ENCODE peak calls at places on chromosome 21, in four cellular contexts. O, M, S and X are unnamed samples.

GRCh38 chr21:27423906-27424595 is 457.2 kb upstream of the ADAMTS5 start:
- DNase-seq in O (no peak), M (peak; percentile 39), S (peak; percentile 47), X (no peak)

GRCh38 chr21:33650929-33651505 is 8.7 kb downstream of the ITSN1 start:
- DNase-seq in S (no peak), O (no peak), M (no peak), X (no peak)

GRCh38 chr21:31203371-31204054 is 140.5 kb downstream of the TIAM1 start:
- DNase-seq in S (peak; percentile 70), O (no peak), M (peak; percentile 58), X (no peak)

GRCh38 chr21:34509151-34509550 is 2.9 kb downstream of the KCNE1 start:
- DNase-seq in O (no peak), S (no peak), M (no peak), X (no peak)

GRCh38 chr21:28827422-28827821 is 165.3 kb downstream of the LTN1 start:
- DNase-seq in O (no peak), M (peak; percentile 47), S (peak; percentile 39), X (no peak)

GRCh38 chr21:40153351-40153750 is 286.1 kb downstream of the PCP4 start:
- DNase-seq in S (no peak), M (no peak), O (no peak), X (no peak)

GRCh38 chr21:37868446-37868845 is 47.8 kb downstream of the KCNJ6 start:
- DNase-seq in M (no peak), O (no peak), S (no peak), X (no peak)

GRCh38 chr21:14850394-14850793 is 214.4 kb downstream of the NRIP1 start:
- DNase-seq in S (peak; percentile 23), M (no peak), O (no peak), X (no peak)

GRCh38 chr21:37554661-37555379 is 188.2 kb downstream of the DYRK1A start:
- DNase-seq in M (no peak), S (no peak), O (no peak), X (no peak)

GRCh38 chr21:17388226-17388625 is 124.6 kb upstream of the CXADR start:
- DNase-seq in S (no peak), M (no peak), O (no peak), X (no peak)

GRCh38 chr21:35326677-35327076 is 277.6 kb upstream of the RUNX1 start:
- DNase-seq in S (peak; percentile 41), M (peak; percentile 51), O (no peak), X (no peak)

GRCh38 chr21:31566611-31567010 is 92.9 kb upstream of the SOD1 start:
- DNase-seq in M (no peak), O (no peak), S (no peak), X (no peak)

GRCh38 chr21:23249760-23250159 is 2251.6 kb downstream of the NCAM2 start:
- DNase-seq in M (no peak), O (no peak), S (no peak), X (no peak)

GRCh38 chr21:16279658-16280581 is 550.1 kb downstream of the USP25 start:
- DNase-seq in O (no peak), S (peak; percentile 71), M (peak; percentile 23), X (no peak)

GRCh38 chr21:41926068-41926806 is 27.6 kb downstream of the C2CD2 start:
- DNase-seq in M (no peak), S (peak; percentile 76), O (no peak), X (no peak)
- H3K4me3 ChIP-seq in M (peak overlapping the region; percentile 25), S (peak overlapping the region; percentile 69), O (peak overlapping the region; percentile 28), X (peak overlapping the region; percentile 66)

GRCh38 chr21:45980697-45981096 is 873 bp upstream of the COL6A1 start:
- DNase-seq in S (no peak), M (no peak), O (no peak), X (no peak)

GRCh38 chr21:45981641-45982255 is at the start of gene COL6A1:
- DNase-seq in S (peak; percentile 87), O (peak; percentile 88), M (no peak), X (no peak)

GRCh38 chr21:45982758-45983731 is 1.5 kb downstream of the COL6A1 start:
- DNase-seq in M (no peak), S (peak; percentile 53), O (peak; percentile 74), X (no peak)

GRCh38 chr21:45981154-45981606 is 390 bp upstream of the COL6A1 start:
- DNase-seq in S (peak; percentile 93), O (peak; percentile 89), M (peak; percentile 76), X (peak; percentile 44)

GRCh38 chr21:45982256-45982757 is 737 bp downstream of the COL6A1 start:
- DNase-seq in O (peak; percentile 78), M (no peak), S (peak; percentile 55), X (no peak)
- H3K4me3 ChIP-seq in O (peak overlapping the region; percentile 64), M (peak overlapping the region; percentile 79), S (peak overlapping the region; percentile 90), X (no peak overlapping the region)

GRCh38 chr21:46091631-46092025 is 6.3 kb upstream of the COL6A2 start:
- DNase-seq in M (no peak), O (no peak), S (no peak), X (no peak)
- H3K4me3 ChIP-seq in M (no peak overlapping the region), O (no peak overlapping the region), S (peak overlapping the region; percentile 66), X (no peak overlapping the region)

GRCh38 chr21:25369524-25370300 is 237.6 kb downstream of the MRPL39 start:
- DNase-seq in O (no peak), M (no peak), S (peak; percentile 71), X (no peak)
- H3K4me3 ChIP-seq in O (no peak overlapping the region), M (no peak overlapping the region), S (peak overlapping the region; percentile 43), X (no peak overlapping the region)